ENCODE peak calls at places on chromosomes 13 and 19, in five cellular contexts. One of them, this sample, is unnamed.

GRCh38 chr13:27341616-27342015 is 71.0 kb downstream of the RASL11A start:
- DNase-seq in fibroblast of lung: no peak
- DNase-seq in heart left ventricle: no peak
- DNase-seq in tibial nerve: no peak
- DNase-seq in A549: peak
- DNase-seq in this sample: peak

GRCh38 chr19:7894612-7895309 is 6.5 kb downstream of the LRRC8E start:
- DNase-seq in heart left ventricle: no peak
- DNase-seq in fibroblast of lung: no peak
- DNase-seq in tibial nerve: no peak
- DNase-seq in A549: no peak
- DNase-seq in this sample: no peak

GRCh38 chr19:39064405-39064804 is 19.8 kb upstream of the ACP7 start:
- DNase-seq in A549: no peak
- DNase-seq in tibial nerve: no peak
- DNase-seq in fibroblast of lung: no peak
- DNase-seq in heart left ventricle: no peak
- DNase-seq in this sample: no peak

GRCh38 chr13:79445968-79446645 is 34.8 kb upstream of the NDFIP2 start:
- DNase-seq in A549: no peak
- DNase-seq in fibroblast of lung: no peak
- DNase-seq in tibial nerve: no peak
- DNase-seq in heart left ventricle: no peak
- DNase-seq in this sample: no peak

GRCh38 chr19:21158523-21159135 is 16.8 kb downstream of the ZNF431 start:
- DNase-seq in fibroblast of lung: peak
- DNase-seq in A549: no peak
- DNase-seq in heart left ventricle: no peak
- DNase-seq in tibial nerve: no peak
- DNase-seq in this sample: peak

GRCh38 chr13:42333613-42334328 is 61.8 kb downstream of the AKAP11 start:
- DNase-seq in A549: peak
- DNase-seq in heart left ventricle: no peak
- DNase-seq in fibroblast of lung: peak
- DNase-seq in tibial nerve: no peak
- DNase-seq in this sample: peak

GRCh38 chr19:36198116-36198515 is 16.3 kb downstream of the ZNF565 start:
- DNase-seq in A549: no peak
- DNase-seq in fibroblast of lung: no peak
- DNase-seq in heart left ventricle: no peak
- DNase-seq in tibial nerve: no peak
- DNase-seq in this sample: peak

GRCh38 chr13:27712421-27712820 is 79.9 kb upstream of the GSX1 start:
- DNase-seq in tibial nerve: peak
- DNase-seq in A549: peak
- DNase-seq in fibroblast of lung: peak
- DNase-seq in heart left ventricle: no peak
- DNase-seq in this sample: peak

GRCh38 chr19:30113182-30113581 is 171.1 kb downstream of the URI1 start:
- DNase-seq in A549: no peak
- DNase-seq in heart left ventricle: no peak
- DNase-seq in fibroblast of lung: no peak
- DNase-seq in tibial nerve: no peak
- DNase-seq in this sample: no peak

GRCh38 chr19:37954421-37954874 is 47.4 kb downstream of the SIPA1L3 start:
- DNase-seq in fibroblast of lung: no peak
- DNase-seq in tibial nerve: no peak
- DNase-seq in A549: no peak
- DNase-seq in heart left ventricle: no peak
- DNase-seq in this sample: no peak

GRCh38 chr19:12992729-12993128 is 2.5 kb upstream of the NFIX start:
- DNase-seq in fibroblast of lung: no peak
- DNase-seq in A549: no peak
- DNase-seq in tibial nerve: no peak
- DNase-seq in heart left ventricle: no peak
- DNase-seq in this sample: no peak

GRCh38 chr19:16442386-16443276 is 29.1 kb downstream of the EPS15L1 start:
- DNase-seq in fibroblast of lung: no peak
- DNase-seq in tibial nerve: no peak
- DNase-seq in A549: no peak
- DNase-seq in heart left ventricle: peak
- DNase-seq in this sample: no peak

GRCh38 chr13:78712866-78713265 is 53.9 kb upstream of the OBI1 start:
- DNase-seq in fibroblast of lung: no peak
- DNase-seq in tibial nerve: no peak
- DNase-seq in A549: no peak
- DNase-seq in heart left ventricle: no peak
- DNase-seq in this sample: no peak

GRCh38 chr19:36420961-36421748 is 2.7 kb upstream of the ZFP82 start:
- DNase-seq in tibial nerve: no peak
- DNase-seq in fibroblast of lung: peak
- DNase-seq in A549: no peak
- DNase-seq in heart left ventricle: peak
- DNase-seq in this sample: peak

GRCh38 chr19:49338691-49339363 is 3.6 kb downstream of the CD37 start:
- DNase-seq in fibroblast of lung: peak
- DNase-seq in heart left ventricle: peak
- DNase-seq in tibial nerve: no peak
- DNase-seq in A549: peak
- DNase-seq in this sample: peak

GRCh38 chr19:49337267-49338022 is 2.2 kb downstream of the CD37 start:
- DNase-seq in tibial nerve: no peak
- DNase-seq in A549: no peak
- DNase-seq in heart left ventricle: peak
- DNase-seq in fibroblast of lung: no peak
- DNase-seq in this sample: no peak

GRCh38 chr19:49339364-49340068 is 4.3 kb downstream of the CD37 start:
- DNase-seq in tibial nerve: peak
- DNase-seq in heart left ventricle: peak
- DNase-seq in fibroblast of lung: peak
- DNase-seq in A549: no peak
- DNase-seq in this sample: peak

GRCh38 chr19:49336482-49337266 is 1.5 kb downstream of the CD37 start:
- DNase-seq in heart left ventricle: peak
- DNase-seq in A549: no peak
- DNase-seq in fibroblast of lung: no peak
- DNase-seq in tibial nerve: no peak
- DNase-seq in this sample: no peak

GRCh38 chr19:49338023-49338677 is 2.9 kb downstream of the CD37 start:
- DNase-seq in tibial nerve: no peak
- DNase-seq in fibroblast of lung: no peak
- DNase-seq in A549: no peak
- DNase-seq in heart left ventricle: peak
- DNase-seq in this sample: no peak
- H3K4me3 ChIP-seq in tibial nerve: peak
- H3K4me3 ChIP-seq in fibroblast of lung: no peak
- H3K4me3 ChIP-seq in A549: no peak
- H3K4me3 ChIP-seq in heart left ventricle: peak
- H3K4me3 ChIP-seq in this sample: no peak

GRCh38 chr19:4375164-4375619 is 25.2 kb downstream of the SH3GL1 start:
- DNase-seq in tibial nerve: no peak
- DNase-seq in A549: peak
- DNase-seq in fibroblast of lung: no peak
- DNase-seq in heart left ventricle: no peak
- DNase-seq in this sample: no peak
- H3K4me3 ChIP-seq in tibial nerve: no peak
- H3K4me3 ChIP-seq in A549: no peak
- H3K4me3 ChIP-seq in fibroblast of lung: no peak
- H3K4me3 ChIP-seq in heart left ventricle: no peak
- H3K4me3 ChIP-seq in this sample: no peak

DNA sequence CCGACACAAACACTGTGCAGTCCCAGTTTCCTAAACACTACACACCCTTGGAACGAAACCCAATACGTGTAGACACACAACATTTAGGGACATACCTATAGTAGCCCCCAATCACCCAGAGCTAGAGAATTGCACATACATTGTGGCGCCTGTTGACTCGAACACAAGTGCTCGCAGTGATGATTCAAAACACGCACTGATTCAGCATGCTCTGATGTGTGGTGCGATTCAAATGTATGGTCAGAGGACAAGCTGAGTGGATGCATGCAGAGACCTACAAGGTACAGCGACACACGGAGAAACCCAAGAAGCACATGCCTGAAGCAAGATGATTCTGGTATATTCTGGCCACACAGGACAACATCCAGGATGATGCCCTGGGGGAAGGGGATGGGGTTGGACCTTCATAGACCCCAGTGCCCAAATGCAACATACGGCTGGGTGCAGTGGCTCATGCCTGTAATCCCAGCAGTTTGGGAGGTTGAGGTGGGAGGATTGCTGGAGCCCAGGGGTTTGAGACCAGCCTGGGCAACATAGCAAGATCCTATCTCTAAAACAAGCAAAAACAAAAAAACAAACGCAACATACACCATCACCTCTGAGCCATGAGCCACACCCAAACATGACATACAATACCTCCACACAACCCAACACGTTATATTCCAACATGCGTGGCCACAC is 997 bp upstream of the KCNN4 start:
- DNase-seq in tibial nerve: no peak
- DNase-seq in heart left ventricle: no peak
- DNase-seq in fibroblast of lung: no peak
- DNase-seq in A549: no peak
- DNase-seq in this sample: no peak
- H3K4me3 ChIP-seq in tibial nerve: no peak
- H3K4me3 ChIP-seq in heart left ventricle: no peak
- H3K4me3 ChIP-seq in fibroblast of lung: no peak
- H3K4me3 ChIP-seq in A549: no peak
- H3K4me3 ChIP-seq in this sample: no peak

DNA sequence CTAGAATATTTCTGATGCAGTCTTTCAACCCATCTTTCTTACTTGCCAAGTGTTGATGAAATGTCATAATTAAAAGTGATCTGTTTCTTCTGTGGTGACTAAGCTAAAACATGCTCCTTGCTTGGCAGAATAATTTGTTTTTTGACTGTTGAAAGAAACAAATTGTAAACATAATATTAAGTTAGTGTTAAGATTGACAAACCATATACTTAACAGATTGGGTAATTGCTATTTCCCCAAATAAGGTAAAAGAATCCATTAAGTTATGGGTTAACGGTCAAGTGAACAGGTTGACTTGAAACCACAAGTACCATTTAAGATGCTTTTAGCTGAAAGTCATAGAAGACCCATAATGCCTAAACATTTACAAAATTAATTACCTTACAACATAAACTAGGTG is 62.9 kb downstream of the TEX26 start:
- DNase-seq in heart left ventricle: no peak
- DNase-seq in A549: no peak
- DNase-seq in fibroblast of lung: no peak
- DNase-seq in tibial nerve: no peak
- DNase-seq in this sample: no peak
- H3K4me3 ChIP-seq in heart left ventricle: no peak
- H3K4me3 ChIP-seq in A549: no peak
- H3K4me3 ChIP-seq in fibroblast of lung: no peak
- H3K4me3 ChIP-seq in tibial nerve: no peak
- H3K4me3 ChIP-seq in this sample: no peak

GRCh38 chr13:40970803-40971202 is 48.3 kb downstream of the ELF1 start:
- DNase-seq in A549: no peak
- DNase-seq in heart left ventricle: no peak
- DNase-seq in fibroblast of lung: no peak
- DNase-seq in tibial nerve: no peak
- DNase-seq in this sample: no peak
- H3K4me3 ChIP-seq in A549: no peak
- H3K4me3 ChIP-seq in heart left ventricle: no peak
- H3K4me3 ChIP-seq in fibroblast of lung: no peak
- H3K4me3 ChIP-seq in tibial nerve: no peak
- H3K4me3 ChIP-seq in this sample: no peak

DNA sequence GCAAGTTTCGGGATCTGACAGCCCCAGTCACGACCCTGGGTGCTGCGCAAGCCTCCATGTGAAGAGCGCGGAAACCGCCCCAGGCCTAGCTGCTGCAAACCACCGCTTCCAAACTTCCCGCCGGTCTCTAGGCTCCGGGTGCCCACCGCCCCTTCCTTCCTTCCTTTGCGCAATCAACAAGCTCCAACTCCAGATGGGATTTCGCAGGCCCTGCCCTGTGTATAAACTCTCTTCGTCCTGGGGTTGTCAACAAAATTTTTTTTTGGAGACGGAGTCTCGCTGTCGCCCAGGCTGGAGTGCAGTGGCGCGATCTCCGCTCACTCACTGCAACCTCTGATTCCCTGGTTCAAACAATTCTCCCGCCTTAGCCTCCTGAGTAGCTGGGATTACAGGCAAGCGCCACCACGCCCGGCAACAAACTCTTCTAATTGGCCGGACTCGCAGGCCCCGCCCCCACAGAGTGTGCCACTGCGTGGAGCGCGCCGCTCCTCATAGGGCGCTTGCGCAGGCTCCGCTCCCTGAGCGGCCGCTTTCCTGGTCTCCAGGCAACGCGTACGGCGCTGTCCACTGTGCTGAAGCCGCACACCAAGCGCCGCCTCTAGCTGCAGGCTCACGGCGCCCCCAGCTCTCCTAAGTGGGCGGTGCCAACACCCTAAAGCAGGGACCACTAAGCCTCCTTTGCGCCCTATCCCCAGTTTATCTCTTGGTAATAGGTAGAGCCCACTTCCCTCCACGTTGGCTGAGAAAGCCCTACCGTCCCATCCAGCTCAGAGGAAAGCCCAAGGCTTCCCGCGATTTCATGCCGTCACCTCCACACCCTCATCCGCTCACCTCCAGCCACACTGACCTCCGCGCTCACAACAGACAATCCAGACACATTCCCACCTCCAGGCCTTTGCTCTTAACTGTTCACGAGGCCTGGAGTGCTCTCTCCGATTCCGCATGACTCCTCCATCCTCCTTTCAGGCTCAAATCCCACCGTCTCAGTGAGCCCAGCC is 5.5 kb upstream of the QTRT1 start:
- DNase-seq in A549: peak
- DNase-seq in fibroblast of lung: peak
- DNase-seq in heart left ventricle: peak
- DNase-seq in tibial nerve: peak
- DNase-seq in this sample: peak
- H3K4me3 ChIP-seq in A549: peak
- H3K4me3 ChIP-seq in fibroblast of lung: peak
- H3K4me3 ChIP-seq in heart left ventricle: peak
- H3K4me3 ChIP-seq in tibial nerve: peak
- H3K4me3 ChIP-seq in this sample: peak

GRCh38 chr19:51354103-51354741 is 12.0 kb downstream of the ETFB start:
- DNase-seq in A549: no peak
- DNase-seq in fibroblast of lung: no peak
- DNase-seq in heart left ventricle: no peak
- DNase-seq in tibial nerve: no peak
- DNase-seq in this sample: no peak
- H3K4me3 ChIP-seq in A549: no peak
- H3K4me3 ChIP-seq in fibroblast of lung: no peak
- H3K4me3 ChIP-seq in heart left ventricle: no peak
- H3K4me3 ChIP-seq in tibial nerve: no peak
- H3K4me3 ChIP-seq in this sample: no peak

GRCh38 chr13:95781016-95781415 is 104.1 kb downstream of the DNAJC3 start:
- DNase-seq in fibroblast of lung: no peak
- DNase-seq in heart left ventricle: no peak
- DNase-seq in tibial nerve: no peak
- DNase-seq in A549: no peak
- DNase-seq in this sample: no peak

GRCh38 chr13:95787356-95788099 is 110.6 kb downstream of the DNAJC3 start:
- DNase-seq in tibial nerve: no peak
- DNase-seq in fibroblast of lung: no peak
- DNase-seq in A549: no peak
- DNase-seq in heart left ventricle: no peak
- DNase-seq in this sample: no peak

GRCh38 chr13:95784891-95785290 is 108.0 kb downstream of the DNAJC3 start:
- DNase-seq in fibroblast of lung: peak
- DNase-seq in A549: no peak
- DNase-seq in tibial nerve: no peak
- DNase-seq in heart left ventricle: no peak
- DNase-seq in this sample: peak

GRCh38 chr13:95784161-95784880 is 107.4 kb downstream of the DNAJC3 start:
- DNase-seq in fibroblast of lung: peak
- DNase-seq in tibial nerve: no peak
- DNase-seq in heart left ventricle: no peak
- DNase-seq in A549: peak
- DNase-seq in this sample: peak

GRCh38 chr13:95783747-95784146 is 106.8 kb downstream of the DNAJC3 start:
- DNase-seq in heart left ventricle: no peak
- DNase-seq in tibial nerve: no peak
- DNase-seq in fibroblast of lung: no peak
- DNase-seq in A549: no peak
- DNase-seq in this sample: no peak
- H3K4me3 ChIP-seq in heart left ventricle: no peak
- H3K4me3 ChIP-seq in tibial nerve: no peak
- H3K4me3 ChIP-seq in fibroblast of lung: no peak
- H3K4me3 ChIP-seq in A549: no peak
- H3K4me3 ChIP-seq in this sample: no peak